ENCODE peak calls at places on chromosomes 13 and 19, in six cellular contexts. One of them, this sample, is unnamed.

GRCh38 chr13:82867284-82867683 is 1015.0 kb downstream of the SLITRK1 start:
- DNase-seq in stomach: no peak
- DNase-seq in esophagus squamous epithelium: no peak
- DNase-seq in neuronal stem cell: no peak
- DNase-seq in right cardiac atrium: no peak
- DNase-seq in HCT116: no peak
- DNase-seq in this sample: no peak

GRCh38 chr13:100530645-100531044 is 57.9 kb downstream of the GGACT start:
- DNase-seq in HCT116: no peak
- DNase-seq in esophagus squamous epithelium: no peak
- DNase-seq in stomach: no peak
- DNase-seq in right cardiac atrium: no peak
- DNase-seq in neuronal stem cell: no peak
- DNase-seq in this sample: no peak

GRCh38 chr19:35135389-35135909 is 590 bp upstream of the LGI4 start:
- DNase-seq in HCT116: peak
- DNase-seq in esophagus squamous epithelium: no peak
- DNase-seq in stomach: peak
- DNase-seq in right cardiac atrium: peak
- DNase-seq in neuronal stem cell: peak
- DNase-seq in this sample: peak

GRCh38 chr13:24503376-24503690 is 9.2 kb downstream of the PARP4 start:
- DNase-seq in stomach: no peak
- DNase-seq in HCT116: no peak
- DNase-seq in neuronal stem cell: no peak
- DNase-seq in right cardiac atrium: no peak
- DNase-seq in esophagus squamous epithelium: no peak
- DNase-seq in this sample: no peak

GRCh38 chr19:42386974-42387707 is 3.0 kb downstream of the CNFN start:
- DNase-seq in neuronal stem cell: peak
- DNase-seq in stomach: peak
- DNase-seq in esophagus squamous epithelium: no peak
- DNase-seq in right cardiac atrium: peak
- DNase-seq in HCT116: peak
- DNase-seq in this sample: peak

GRCh38 chr19:41776700-41777099 is 19.7 kb upstream of the CEACAM3 start:
- DNase-seq in stomach: no peak
- DNase-seq in neuronal stem cell: no peak
- DNase-seq in esophagus squamous epithelium: no peak
- DNase-seq in right cardiac atrium: no peak
- DNase-seq in HCT116: no peak
- DNase-seq in this sample: no peak

GRCh38 chr19:49335784-49336481 is 727 bp downstream of the CD37 start:
- DNase-seq in stomach: no peak
- DNase-seq in right cardiac atrium: no peak
- DNase-seq in esophagus squamous epithelium: no peak
- DNase-seq in neuronal stem cell: no peak
- DNase-seq in HCT116: no peak
- DNase-seq in this sample: no peak

GRCh38 chr13:23656637-23657036 is 86.4 kb downstream of the TNFRSF19 start:
- DNase-seq in right cardiac atrium: no peak
- DNase-seq in neuronal stem cell: no peak
- DNase-seq in esophagus squamous epithelium: no peak
- DNase-seq in stomach: no peak
- DNase-seq in HCT116: no peak
- DNase-seq in this sample: no peak

GRCh38 chr13:87172166-87172825 is 498.9 kb upstream of the SLITRK5 start:
- DNase-seq in right cardiac atrium: no peak
- DNase-seq in HCT116: no peak
- DNase-seq in neuronal stem cell: no peak
- DNase-seq in stomach: no peak
- DNase-seq in esophagus squamous epithelium: no peak
- DNase-seq in this sample: no peak

GRCh38 chr13:107554355-107554905 is 660.9 kb downstream of the LIG4 start:
- DNase-seq in neuronal stem cell: no peak
- DNase-seq in right cardiac atrium: no peak
- DNase-seq in esophagus squamous epithelium: no peak
- DNase-seq in HCT116: no peak
- DNase-seq in stomach: no peak
- DNase-seq in this sample: no peak

DNA sequence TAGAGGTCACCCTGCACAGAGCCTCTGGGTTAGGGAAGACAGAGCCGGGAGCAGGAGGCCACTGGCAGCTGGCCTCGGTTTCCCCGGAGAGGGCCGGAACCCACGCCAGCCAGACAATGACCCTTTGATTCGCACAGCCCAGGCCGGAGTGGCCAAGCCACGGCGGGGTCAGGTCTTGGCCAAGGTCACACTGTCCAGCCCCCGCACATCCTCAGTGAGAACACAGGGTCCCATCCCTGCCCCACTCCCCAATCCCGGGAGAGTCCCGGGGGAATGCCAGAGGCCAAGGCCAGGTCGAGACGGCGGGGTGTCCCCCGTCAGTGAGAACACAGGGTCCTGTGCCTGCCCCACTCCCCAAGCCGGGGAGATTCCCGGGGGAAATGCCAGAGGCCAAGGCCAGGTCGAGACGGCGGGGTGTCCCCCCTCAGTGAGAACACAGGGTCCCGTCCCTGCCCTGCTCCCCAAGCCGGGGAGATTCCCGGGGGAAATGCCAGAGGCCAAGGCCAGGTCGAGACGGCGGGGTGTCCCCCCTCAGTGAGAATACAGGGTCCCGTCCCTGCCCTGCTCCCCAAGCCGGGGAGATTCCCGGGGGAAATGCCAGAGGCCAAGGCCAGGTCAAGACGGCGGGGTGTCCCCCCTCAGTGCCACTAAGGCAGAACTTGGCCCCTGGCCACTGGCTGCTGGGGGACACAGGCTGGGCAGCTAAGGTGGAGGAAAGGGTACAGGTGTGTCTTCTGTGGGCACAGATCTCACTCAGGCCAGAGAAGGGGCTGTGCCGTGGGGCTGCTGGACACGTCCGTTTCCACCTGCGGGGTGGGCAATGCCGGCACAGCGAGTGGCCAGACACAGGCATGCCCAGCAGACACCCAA is 1.7 kb upstream of the FSTL3 start:
- DNase-seq in right cardiac atrium: peak
- DNase-seq in stomach: no peak
- DNase-seq in neuronal stem cell: no peak
- DNase-seq in HCT116: no peak
- DNase-seq in esophagus squamous epithelium: no peak
- DNase-seq in this sample: no peak
- H3K27ac ChIP-seq in right cardiac atrium: peak
- H3K27ac ChIP-seq in stomach: peak
- H3K27ac ChIP-seq in neuronal stem cell: no peak
- H3K27ac ChIP-seq in HCT116: no peak
- H3K27ac ChIP-seq in esophagus squamous epithelium: no peak
- H3K27ac ChIP-seq in this sample: peak

GRCh38 chr19:45772130-45772880 is 3.3 kb upstream of the SIX5 start:
- DNase-seq in stomach: peak
- DNase-seq in HCT116: no peak
- DNase-seq in neuronal stem cell: no peak
- DNase-seq in right cardiac atrium: no peak
- DNase-seq in esophagus squamous epithelium: no peak
- DNase-seq in this sample: no peak
- H3K27ac ChIP-seq in stomach: peak
- H3K27ac ChIP-seq in HCT116: peak
- H3K27ac ChIP-seq in neuronal stem cell: no peak
- H3K27ac ChIP-seq in right cardiac atrium: no peak
- H3K27ac ChIP-seq in esophagus squamous epithelium: no peak
- H3K27ac ChIP-seq in this sample: peak

DNA sequence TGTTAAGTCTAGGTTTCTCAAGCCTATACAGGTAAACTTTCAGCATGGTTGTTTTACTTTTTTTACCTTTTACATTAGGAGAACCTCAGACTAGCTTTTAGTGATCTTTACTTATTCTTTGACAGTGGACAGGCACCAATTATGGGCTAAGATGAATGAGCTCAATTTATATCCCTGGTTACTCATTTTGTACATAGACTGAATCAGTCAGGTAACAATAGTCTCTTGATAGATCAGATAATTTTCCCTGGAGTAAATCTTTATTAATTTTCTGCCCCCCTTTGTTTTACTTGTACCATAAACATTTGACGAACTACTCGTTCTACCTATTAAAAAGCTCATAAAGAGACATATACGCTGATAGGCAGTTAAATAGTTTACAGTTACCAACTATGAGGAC is 22.8 kb downstream of the SPART start:
- DNase-seq in esophagus squamous epithelium: no peak
- DNase-seq in stomach: no peak
- DNase-seq in HCT116: no peak
- DNase-seq in neuronal stem cell: no peak
- DNase-seq in right cardiac atrium: no peak
- DNase-seq in this sample: no peak
- H3K27ac ChIP-seq in esophagus squamous epithelium: no peak
- H3K27ac ChIP-seq in stomach: no peak
- H3K27ac ChIP-seq in HCT116: no peak
- H3K27ac ChIP-seq in neuronal stem cell: no peak
- H3K27ac ChIP-seq in right cardiac atrium: no peak
- H3K27ac ChIP-seq in this sample: no peak

GRCh38 chr13:98977568-98978270 is at the start of gene DOCK9:
- DNase-seq in neuronal stem cell: peak
- DNase-seq in HCT116: no peak
- DNase-seq in stomach: peak
- DNase-seq in esophagus squamous epithelium: no peak
- DNase-seq in right cardiac atrium: peak
- DNase-seq in this sample: peak
- H3K27ac ChIP-seq in neuronal stem cell: no peak
- H3K27ac ChIP-seq in HCT116: peak
- H3K27ac ChIP-seq in stomach: peak
- H3K27ac ChIP-seq in esophagus squamous epithelium: peak
- H3K27ac ChIP-seq in right cardiac atrium: peak
- H3K27ac ChIP-seq in this sample: peak

GRCh38 chr13:109818136-109818535 is 31.8 kb upstream of the IRS2 start:
- DNase-seq in esophagus squamous epithelium: no peak
- DNase-seq in neuronal stem cell: no peak
- DNase-seq in right cardiac atrium: no peak
- DNase-seq in stomach: no peak
- DNase-seq in HCT116: no peak
- DNase-seq in this sample: no peak

GRCh38 chr13:109819851-109820250 is 33.5 kb upstream of the IRS2 start:
- DNase-seq in esophagus squamous epithelium: no peak
- DNase-seq in stomach: no peak
- DNase-seq in neuronal stem cell: no peak
- DNase-seq in right cardiac atrium: no peak
- DNase-seq in HCT116: no peak
- DNase-seq in this sample: no peak

GRCh38 chr13:109821038-109821545 is 34.7 kb upstream of the IRS2 start:
- DNase-seq in HCT116: no peak
- DNase-seq in right cardiac atrium: no peak
- DNase-seq in stomach: no peak
- DNase-seq in esophagus squamous epithelium: no peak
- DNase-seq in neuronal stem cell: no peak
- DNase-seq in this sample: no peak

GRCh38 chr13:109816979-109817275 is 30.5 kb upstream of the IRS2 start:
- DNase-seq in HCT116: no peak
- DNase-seq in esophagus squamous epithelium: no peak
- DNase-seq in right cardiac atrium: no peak
- DNase-seq in neuronal stem cell: no peak
- DNase-seq in stomach: no peak
- DNase-seq in this sample: no peak

GRCh38 chr13:109818891-109819290 is 32.5 kb upstream of the IRS2 start:
- DNase-seq in esophagus squamous epithelium: no peak
- DNase-seq in right cardiac atrium: no peak
- DNase-seq in stomach: no peak
- DNase-seq in HCT116: no peak
- DNase-seq in neuronal stem cell: no peak
- DNase-seq in this sample: peak
- H3K27ac ChIP-seq in esophagus squamous epithelium: no peak
- H3K27ac ChIP-seq in right cardiac atrium: no peak
- H3K27ac ChIP-seq in stomach: no peak
- H3K27ac ChIP-seq in HCT116: no peak
- H3K27ac ChIP-seq in neuronal stem cell: no peak
- H3K27ac ChIP-seq in this sample: no peak

GRCh38 chr19:20276011-20276738 is 109.2 kb downstream of the ZNF486 start:
- DNase-seq in stomach: no peak
- DNase-seq in HCT116: no peak
- DNase-seq in right cardiac atrium: no peak
- DNase-seq in esophagus squamous epithelium: no peak
- DNase-seq in neuronal stem cell: no peak
- DNase-seq in this sample: no peak

GRCh38 chr19:20273951-20274578 is 107.1 kb downstream of the ZNF486 start:
- DNase-seq in HCT116: no peak
- DNase-seq in right cardiac atrium: no peak
- DNase-seq in esophagus squamous epithelium: no peak
- DNase-seq in stomach: no peak
- DNase-seq in neuronal stem cell: no peak
- DNase-seq in this sample: no peak

GRCh38 chr19:20278342-20278741 is 111.3 kb downstream of the ZNF486 start:
- DNase-seq in stomach: peak
- DNase-seq in HCT116: no peak
- DNase-seq in esophagus squamous epithelium: no peak
- DNase-seq in neuronal stem cell: no peak
- DNase-seq in right cardiac atrium: no peak
- DNase-seq in this sample: no peak

GRCh38 chr19:20279516-20279915 is 112.5 kb downstream of the ZNF486 start:
- DNase-seq in HCT116: no peak
- DNase-seq in stomach: no peak
- DNase-seq in right cardiac atrium: no peak
- DNase-seq in esophagus squamous epithelium: no peak
- DNase-seq in neuronal stem cell: no peak
- DNase-seq in this sample: no peak
- H3K27ac ChIP-seq in HCT116: no peak
- H3K27ac ChIP-seq in stomach: no peak
- H3K27ac ChIP-seq in right cardiac atrium: no peak
- H3K27ac ChIP-seq in esophagus squamous epithelium: no peak
- H3K27ac ChIP-seq in neuronal stem cell: no peak
- H3K27ac ChIP-seq in this sample: no peak

GRCh38 chr19:5308471-5309437 is 31.9 kb downstream of the PTPRS start:
- DNase-seq in stomach: peak
- DNase-seq in right cardiac atrium: peak
- DNase-seq in HCT116: peak
- DNase-seq in esophagus squamous epithelium: no peak
- DNase-seq in neuronal stem cell: no peak
- DNase-seq in this sample: peak
- H3K27ac ChIP-seq in stomach: peak
- H3K27ac ChIP-seq in right cardiac atrium: peak
- H3K27ac ChIP-seq in HCT116: peak
- H3K27ac ChIP-seq in esophagus squamous epithelium: peak
- H3K27ac ChIP-seq in neuronal stem cell: peak
- H3K27ac ChIP-seq in this sample: peak

This sample was measured in RWPE1.